ENCODE peak calls at places on chromosomes 12 and 14, in ten cellular contexts. U, H, X, K, I, F, O, T, R and N are unnamed samples.
A peak's percentile ranks its signal among the peaks of the same experiment; 100 is the strongest.

GRCh38 chr12:104064031-104064841 is at the start of gene HCFC2:
- DNase-seq in U (peak; percentile 89), H (peak; percentile 24), X (peak; percentile 87), K (peak; percentile 26), I (peak; percentile 97), F (peak; percentile 90), O (peak; percentile 87), T (peak; percentile 98), R (peak; percentile 61), N (peak; percentile 38)

GRCh38 chr14:32366256-32366655 is 37.2 kb downstream of the AKAP6 start:
- DNase-seq in U (peak; percentile 17), H (no peak), X (no peak), K (no peak), I (no peak), F (peak; percentile 60), O (no peak), T (no peak), R (no peak), N (no peak)

GRCh38 chr14:98321838-98322237 is 950.2 kb downstream of the BCL11B start:
- DNase-seq in U (no peak), H (no peak), X (no peak), K (no peak), I (no peak), F (no peak), O (no peak), T (no peak), R (no peak), N (no peak)

GRCh38 chr14:94768521-94769412 is 1.1 kb downstream of the GSC start:
- DNase-seq in U (peak; percentile 72), H (no peak), X (no peak), K (no peak), I (no peak), F (no peak), O (no peak), T (no peak), R (no peak), N (no peak)

GRCh38 chr14:61701946-61702345 is 6.6 kb downstream of the HIF1A start:
- DNase-seq in U (no peak), H (no peak), X (no peak), K (no peak), I (no peak), F (no peak), O (no peak), T (no peak), R (no peak), N (no peak)

GRCh38 chr12:68246350-68246749 is 7.1 kb downstream of the IL22 start:
- DNase-seq in U (no peak), H (no peak), X (no peak), K (no peak), I (no peak), F (no peak), O (peak; percentile 32), T (no peak), R (no peak), N (no peak)

GRCh38 chr14:88196925-88197324 is 126.1 kb downstream of the KCNK10 start:
- DNase-seq in U (no peak), H (no peak), X (no peak), K (no peak), I (no peak), F (no peak), O (no peak), T (no peak), R (no peak), N (no peak)

GRCh38 chr12:31749024-31749704 is 20.3 kb upstream of the AMN1 start:
- DNase-seq in U (peak; percentile 89), H (peak; percentile 98), X (peak; percentile 98), K (peak; percentile 100), I (no peak), F (no peak), O (peak; percentile 79), T (peak; percentile 81), R (peak; percentile 99), N (peak; percentile 94)

GRCh38 chr14:20278414-20278813 is 27.3 kb downstream of the TTC5 start:
- DNase-seq in U (no peak), H (no peak), X (peak; percentile 23), K (no peak), I (no peak), F (no peak), O (no peak), T (peak; percentile 16), R (no peak), N (no peak)

GRCh38 chr12:120060196-120060595 is 56.4 kb downstream of the RAB35 start:
- DNase-seq in U (no peak), H (no peak), X (no peak), K (no peak), I (no peak), F (no peak), O (no peak), T (no peak), R (no peak), N (no peak)

GRCh38 chr14:102945346-102946130 is 23.1 kb downstream of the AMN start:
- DNase-seq in U (no peak), H (no peak), X (peak; percentile 84), K (no peak), I (no peak), F (no peak), O (no peak), T (no peak), R (no peak), N (no peak)

GRCh38 chr12:75389061-75389460 is 1.8 kb upstream of the GLIPR1L2 start:
- DNase-seq in U (no peak), H (peak; percentile 51), X (peak; percentile 40), K (no peak), I (no peak), F (no peak), O (no peak), T (no peak), R (no peak), N (no peak)

GRCh38 chr12:112577473-112578334 is 159.0 kb downstream of the PTPN11 start:
- DNase-seq in U (peak; percentile 82), H (no peak), X (no peak), K (no peak), I (no peak), F (no peak), O (no peak), T (no peak), R (no peak), N (no peak)

GRCh38 chr12:115010324-115010995 is 326.5 kb upstream of the TBX3 start:
- DNase-seq in U (no peak), H (no peak), X (peak; percentile 33), K (no peak), I (no peak), F (no peak), O (no peak), T (no peak), R (no peak), N (no peak)

GRCh38 chr12:132888852-132889251 is 1.4 kb upstream of the CHFR start:
- DNase-seq in U (peak; percentile 82), H (no peak), X (no peak), K (no peak), I (no peak), F (no peak), O (no peak), T (no peak), R (no peak), N (no peak)

DNA sequence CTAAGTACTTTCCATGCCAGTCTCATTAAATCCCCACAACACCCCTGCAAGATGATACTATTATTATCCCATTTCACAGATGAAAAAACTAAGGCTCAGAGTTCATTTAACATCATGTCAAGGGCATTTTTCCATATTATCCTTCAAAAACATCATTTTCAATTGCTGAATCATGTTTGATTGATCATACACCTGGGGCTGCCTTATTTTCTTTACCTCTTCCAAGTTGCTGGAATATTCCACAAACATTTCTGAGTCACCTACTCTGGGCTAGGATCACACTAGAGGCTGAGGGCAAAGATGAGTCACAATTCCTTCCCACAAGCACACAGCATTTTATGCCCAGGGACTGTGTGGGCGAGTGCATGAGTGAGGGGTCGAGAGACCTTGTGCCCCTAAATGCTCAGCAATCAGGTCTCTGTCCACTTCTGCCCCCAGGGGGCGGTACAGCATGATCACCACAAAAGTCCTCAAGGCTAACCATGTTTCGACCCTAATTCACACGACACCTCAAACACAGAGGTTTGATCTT is 14.1 kb upstream of the TMEM119 start:
- DNase-seq in U (peak; percentile 91), H (no peak), X (peak; percentile 89), K (peak; percentile 71), I (no peak), F (no peak), O (no peak), T (peak; percentile 74), R (no peak), N (peak; percentile 49)
- TF ChIP-seq CTCF in U (peak; percentile 85), H (no peak), X (peak; percentile 47), K (peak; percentile 40), I (peak; percentile 57), F (peak; percentile 39), O (no peak), T (peak; percentile 53), R (peak; percentile 18), N (peak; percentile 48)

GRCh38 chr14:52268191-52269061 is 928 bp downstream of the PTGDR start:
- DNase-seq in U (peak; percentile 61), H (no peak), X (peak; percentile 13), K (no peak), I (no peak), F (no peak), O (no peak), T (no peak), R (no peak), N (no peak)
- H3K4me3 ChIP-seq in U (peak overlapping the region; percentile 75), H (no peak overlapping the region), X (peak overlapping the region; percentile 26), K (no peak overlapping the region), I (peak overlapping the region; percentile 47), F (peak overlapping the region; percentile 40), O (peak overlapping the region; percentile 38), T (no peak overlapping the region), R (no peak overlapping the region), N (no peak overlapping the region)

GRCh38 chr14:100770046-100770445 is 43.4 kb downstream of the DLK1 start:
- DNase-seq in U (no peak), H (no peak), X (no peak), K (no peak), I (no peak), F (no peak), O (no peak), T (no peak), R (no peak), N (no peak)

GRCh38 chr14:100769035-100769939 is 42.6 kb downstream of the DLK1 start:
- DNase-seq in U (no peak), H (no peak), X (no peak), K (no peak), I (peak; percentile 44), F (peak; percentile 15), O (no peak), T (no peak), R (no peak), N (no peak)

GRCh38 chr14:100771121-100771800 is 44.6 kb downstream of the DLK1 start:
- DNase-seq in U (no peak), H (no peak), X (no peak), K (no peak), I (peak; percentile 44), F (peak; percentile 26), O (no peak), T (peak; percentile 72), R (no peak), N (no peak)

GRCh38 chr14:100772607-100773165 is 46.0 kb downstream of the DLK1 start:
- DNase-seq in U (no peak), H (no peak), X (no peak), K (no peak), I (no peak), F (peak; percentile 5), O (no peak), T (no peak), R (no peak), N (no peak)

GRCh38 chr14:100770605-100771120 is 44.0 kb downstream of the DLK1 start:
- DNase-seq in U (no peak), H (no peak), X (no peak), K (no peak), I (no peak), F (peak; percentile 23), O (no peak), T (peak; percentile 59), R (no peak), N (no peak)
- H3K27me3 ChIP-seq in U (no peaks in the 10 kb centered on the region), H (no peaks in the 10 kb centered on the region), X (peaks cover 43% of the 10 kb centered on the region), K (peaks cover 40% of the 10 kb centered on the region), I (no peaks in the 10 kb centered on the region), F (peaks cover 8% of the 10 kb centered on the region), O (no peaks in the 10 kb centered on the region), T (no peaks in the 10 kb centered on the region), R (no peaks in the 10 kb centered on the region), N (peaks cover 13% of the 10 kb centered on the region)

GRCh38 chr12:50175716-50176026 is 8.5 kb upstream of the CERS5 start:
- DNase-seq in U (no peak), H (no peak), X (no peak), K (no peak), I (no peak), F (no peak), O (no peak), T (no peak), R (no peak), N (no peak)
- TF ChIP-seq CTCF in U (no peak), H (peak; percentile 41), X (no peak), K (no peak), I (no peak), F (no peak), O (no peak), T (no peak), R (no peak), N (no peak)